ENCODE peak calls at places on chromosomes 3 and 15, in seven cellular contexts. R, D, J, G, H, M and U are unnamed samples.

GRCh38 chr15:75644376-75644775 is 3.3 kb upstream of the SNX33 start:
- DNase-seq in R (no peak), D (no peak), J (no peak), G (no peak), H (no peak), M (no peak), U (no peak)

GRCh38 chr3:78917541-78917940 is 850.3 kb downstream of the ROBO1 start:
- DNase-seq in R (no peak), D (no peak), J (no peak), G (no peak), H (no peak), M (no peak), U (no peak)

GRCh38 chr3:69032137-69032536 is 18.7 kb upstream of the EOGT start:
- DNase-seq in R (no peak), D (no peak), J (no peak), G (no peak), H (no peak), M (no peak), U (no peak)

GRCh38 chr15:86063328-86064180 is 16.1 kb upstream of the AGBL1 start:
- DNase-seq in R (no peak), D (no peak), J (no peak), G (no peak), H (no peak), M (no peak), U (no peak)

GRCh38 chr3:20546636-20547035 is 360.6 kb upstream of the SGO1 start:
- DNase-seq in R (no peak), D (no peak), J (no peak), G (no peak), H (no peak), M (no peak), U (no peak)

GRCh38 chr15:64566629-64567427 is 106.5 kb downstream of the ZNF609 start:
- DNase-seq in R (no peak), D (no peak), J (no peak), G (no peak), H (no peak), M (no peak), U (no peak)

GRCh38 chr3:105953831-105954230 is 85.0 kb upstream of the CBLB start:
- DNase-seq in R (no peak), D (no peak), J (no peak), G (no peak), H (no peak), M (no peak), U (no peak)

GRCh38 chr15:45091581-45091980 is 22.4 kb downstream of the DUOX2 start:
- DNase-seq in R (no peak), D (no peak), J (no peak), G (no peak), H (no peak), M (no peak), U (no peak)

GRCh38 chr3:151044706-151045105 is 40.8 kb upstream of the MED12L start:
- DNase-seq in R (no peak), D (no peak), J (no peak), G (no peak), H (no peak), M (no peak), U (no peak)

GRCh38 chr3:190051643-190052042 is 69.1 kb downstream of the P3H2 start:
- DNase-seq in R (no peak), D (no peak), J (no peak), G (no peak), H (no peak), M (no peak), U (no peak)

GRCh38 chr3:18382760-18383369 is 42.3 kb downstream of the SATB1 start:
- DNase-seq in R (no peak), D (peak; percentile 50), J (no peak), G (no peak), H (no peak), M (no peak), U (no peak)

GRCh38 chr15:38555686-38556334 is 8.8 kb downstream of the RASGRP1 start:
- DNase-seq in R (no peak), D (no peak), J (no peak), G (no peak), H (no peak), M (no peak), U (no peak)

GRCh38 chr15:75694241-75695182 is 18.1 kb downstream of the CSPG4 start:
- DNase-seq in R (peak; percentile 70), D (peak; percentile 90), J (peak; percentile 87), G (no peak), H (peak; percentile 72), M (peak; percentile 83), U (peak; percentile 62)

GRCh38 chr3:47318921-47319320 is 36.2 kb downstream of the KLHL18 start:
- DNase-seq in R (no peak), D (no peak), J (no peak), G (no peak), H (no peak), M (no peak), U (no peak)

GRCh38 chr3:16279417-16279816 is 14.4 kb downstream of the OXNAD1 start:
- DNase-seq in R (no peak), D (no peak), J (no peak), G (no peak), H (no peak), M (no peak), U (no peak)

GRCh38 chr15:33737687-33738606 is 230.3 kb upstream of the CHRM5 start:
- DNase-seq in R (peak; percentile 18), D (peak; percentile 87), J (peak; percentile 28), G (no peak), H (no peak), M (peak; percentile 30), U (no peak)

GRCh38 chr3:11600501-11601282 is 43.0 kb downstream of the VGLL4 start:
- DNase-seq in R (peak; percentile 51), D (peak; percentile 89), J (peak; percentile 78), G (no peak), H (peak; percentile 42), M (peak; percentile 74), U (no peak)

GRCh38 chr3:152323834-152324233 is 55.1 kb downstream of the MBNL1 start:
- DNase-seq in R (no peak), D (no peak), J (no peak), G (no peak), H (no peak), M (no peak), U (no peak)

GRCh38 chr15:57640935-57641682 is 49.4 kb downstream of the MYZAP start:
- DNase-seq in R (no peak), D (peak; percentile 60), J (no peak), G (no peak), H (no peak), M (no peak), U (no peak)

GRCh38 chr15:45540531-45540930 is 18.0 kb upstream of the SLC30A4 start:
- DNase-seq in R (no peak), D (no peak), J (no peak), G (no peak), H (no peak), M (no peak), U (no peak)

GRCh38 chr15:37765809-37766208 is 168.6 kb upstream of the TMCO5A start:
- DNase-seq in R (no peak), D (no peak), J (no peak), G (no peak), H (no peak), M (peak; percentile 19), U (peak; percentile 36)

GRCh38 chr3:127365383-127365782 is 77.5 kb upstream of the PRR20G start:
- DNase-seq in R (no peak), D (no peak), J (no peak), G (no peak), H (no peak), M (no peak), U (no peak)

GRCh38 chr15:66941231-66941711 is 124.1 kb upstream of the SMAD3 start:
- DNase-seq in R (no peak), D (peak; percentile 35), J (no peak), G (no peak), H (no peak), M (no peak), U (no peak)

GRCh38 chr3:50299929-50300680 is 900 bp upstream of the HYAL3 start:
- DNase-seq in R (no peak), D (peak; percentile 55), J (no peak), G (no peak), H (peak; percentile 72), M (no peak), U (peak; percentile 52)

GRCh38 chr15:58490405-58491150 is 58.8 kb downstream of the LIPC start:
- DNase-seq in R (no peak), D (no peak), J (no peak), G (no peak), H (no peak), M (peak; percentile 42), U (no peak)

GRCh38 chr3:120982608-120983320 is 74.8 kb downstream of the STXBP5L start:
- DNase-seq in R (no peak), D (peak; percentile 47), J (no peak), G (no peak), H (no peak), M (no peak), U (no peak)

GRCh38 chr15:90261811-90262210 is 3.7 kb upstream of the NGRN start:
- DNase-seq in R (no peak), D (no peak), J (no peak), G (no peak), H (no peak), M (no peak), U (no peak)

GRCh38 chr15:43186003-43186353 is 775 bp downstream of the CCNDBP1 start:
- DNase-seq in R (no peak), D (no peak), J (no peak), G (no peak), H (no peak), M (no peak), U (no peak)

GRCh38 chr3:158072790-158073189 is 33.4 kb downstream of the SHOX2 start:
- DNase-seq in R (no peak), D (no peak), J (no peak), G (no peak), H (no peak), M (no peak), U (no peak)

GRCh38 chr15:48332642-48333034 is 1.4 kb downstream of the DUT start:
- DNase-seq in R (no peak), D (no peak), J (no peak), G (no peak), H (no peak), M (no peak), U (no peak)

GRCh38 chr15:74200394-74200793 is 2.2 kb downstream of the STRA6 start:
- DNase-seq in R (no peak), D (no peak), J (peak; percentile 85), G (no peak), H (no peak), M (no peak), U (no peak)

GRCh38 chr3:156606729-156607128 is 51.8 kb upstream of the SSR3 start:
- DNase-seq in R (no peak), D (no peak), J (no peak), G (no peak), H (no peak), M (no peak), U (no peak)

GRCh38 chr15:70519616-70520015 is 243.7 kb downstream of the UACA start:
- DNase-seq in R (no peak), D (no peak), J (no peak), G (no peak), H (no peak), M (no peak), U (no peak)

GRCh38 chr15:36917411-36918267 is 182.7 kb downstream of the MEIS2 start:
- DNase-seq in R (no peak), D (no peak), J (no peak), G (no peak), H (no peak), M (no peak), U (no peak)

GRCh38 chr3:71288269-71288930 is 295.1 kb downstream of the FOXP1 start:
- DNase-seq in R (no peak), D (no peak), J (no peak), G (no peak), H (no peak), M (no peak), U (no peak)

GRCh38 chr15:38624248-38625214 is 59.9 kb upstream of the RASGRP1 start:
- DNase-seq in R (no peak), D (no peak), J (no peak), G (no peak), H (no peak), M (no peak), U (no peak)

GRCh38 chr3:75737831-75738493 is 47.4 kb downstream of the ZNF717 start:
- DNase-seq in R (no peak), D (no peak), J (no peak), G (no peak), H (no peak), M (no peak), U (no peak)

GRCh38 chr15:63896336-63897115 is 62.8 kb upstream of the HERC1 start:
- DNase-seq in R (no peak), D (peak; percentile 62), J (no peak), G (peak; percentile 12), H (no peak), M (no peak), U (peak; percentile 25)